ENCODE peak calls at places on chromosome 14, in nine cellular contexts. Q is esophagus squamous epithelium, R is tibial artery, A is cardiac fibroblast, Z is lung, P is B cell, L is dorsolateral prefrontal cortex, S is progenitor cell of endocrine pancreas, T is heart right ventricle. M is an unnamed sample.

GRCh38 chr14:50831704-50832130 is 755 bp upstream of the NIN start:
- DNase-seq in Q (no peak), R (no peak), A (no peak), Z (no peak), P (no peak), L (no peak), S (no peak), T (peak), M (no peak)

GRCh38 chr14:54797556-54797955 is 105.1 kb downstream of the GCH1 start:
- DNase-seq in Q (no peak), R (no peak), A (no peak), Z (no peak), P (no peak), L (no peak), S (no peak), T (no peak), M (no peak)

GRCh38 chr14:96260341-96260821 is 4.4 kb downstream of the BDKRB1 start:
- DNase-seq in Q (no peak), R (no peak), A (peak), Z (no peak), P (no peak), L (no peak), S (no peak), T (no peak), M (no peak)

GRCh38 chr14:58912799-58913432 is 275.2 kb downstream of the DACT1 start:
- DNase-seq in Q (no peak), R (no peak), A (no peak), Z (no peak), P (no peak), L (no peak), S (no peak), T (no peak), M (no peak)

GRCh38 chr14:68733086-68733621 is 59.7 kb downstream of the ZFP36L1 start:
- DNase-seq in Q (no peak), R (peak), A (peak), Z (peak), P (peak), L (no peak), S (no peak), T (no peak), M (no peak)

GRCh38 chr14:55077691-55078151 is 26.3 kb downstream of the MAPK1IP1L start:
- DNase-seq in Q (no peak), R (no peak), A (peak), Z (peak), P (no peak), L (no peak), S (peak), T (no peak), M (no peak)

GRCh38 chr14:43041207-43041606 is 1434.5 kb downstream of the LRFN5 start:
- DNase-seq in Q (no peak), R (no peak), A (no peak), Z (no peak), P (no peak), L (no peak), S (no peak), T (no peak), M (no peak)

GRCh38 chr14:105817971-105818711 is 291.8 kb downstream of the TMEM121 start:
- DNase-seq in Q (no peak), R (no peak), A (no peak), Z (no peak), P (peak), L (no peak), S (no peak), T (no peak), M (no peak)

GRCh38 chr14:64234877-64235651 is 59.1 kb downstream of the ESR2 start:
- DNase-seq in Q (no peak), R (no peak), A (peak), Z (no peak), P (peak), L (no peak), S (no peak), T (no peak), M (no peak)

GRCh38 chr14:90483551-90483950 is 86.7 kb downstream of the CALM1 start:
- DNase-seq in Q (no peak), R (no peak), A (no peak), Z (no peak), P (no peak), L (no peak), S (no peak), T (peak), M (no peak)

GRCh38 chr14:51293149-51293925 is 53.3 kb downstream of the TMX1 start:
- DNase-seq in Q (no peak), R (peak), A (peak), Z (no peak), P (no peak), L (no peak), S (no peak), T (peak), M (no peak)

GRCh38 chr14:95291859-95292542 is 27.7 kb downstream of the CLMN start:
- DNase-seq in Q (no peak), R (peak), A (peak), Z (no peak), P (no peak), L (peak), S (no peak), T (peak), M (peak)

GRCh38 chr14:23183479-23183878 is at the start of gene SLC7A8:
- DNase-seq in Q (no peak), R (peak), A (no peak), Z (peak), P (no peak), L (peak), S (peak), T (peak), M (no peak)

GRCh38 chr14:36723551-36723950 is 61.9 kb downstream of the PAX9 start:
- DNase-seq in Q (no peak), R (no peak), A (no peak), Z (no peak), P (no peak), L (no peak), S (no peak), T (no peak), M (no peak)

GRCh38 chr14:101010293-101010692 is 106.8 kb upstream of the RTL1 start:
- DNase-seq in Q (no peak), R (no peak), A (no peak), Z (no peak), P (peak), L (peak), S (no peak), T (no peak), M (no peak)

GRCh38 chr14:60651936-60652673 is 2.8 kb upstream of the SIX1 start:
- DNase-seq in Q (no peak), R (no peak), A (peak), Z (no peak), P (no peak), L (no peak), S (no peak), T (no peak), M (no peak)

GRCh38 chr14:51612449-51612848 is 39.3 kb upstream of the FRMD6 start:
- DNase-seq in Q (no peak), R (no peak), A (no peak), Z (no peak), P (no peak), L (no peak), S (no peak), T (no peak), M (no peak)

GRCh38 chr14:43900173-43900655 is 606.9 kb downstream of the FSCB start:
- DNase-seq in Q (no peak), R (no peak), A (no peak), Z (no peak), P (no peak), L (no peak), S (no peak), T (no peak), M (peak)

GRCh38 chr14:59187802-59188460 is 536 bp upstream of the DAAM1 start:
- DNase-seq in Q (no peak), R (peak), A (peak), Z (no peak), P (peak), L (peak), S (no peak), T (peak), M (no peak)

GRCh38 chr14:105783707-105784106 is 257.3 kb downstream of the TMEM121 start:
- DNase-seq in Q (no peak), R (no peak), A (no peak), Z (peak), P (no peak), L (no peak), S (no peak), T (no peak), M (no peak)

GRCh38 chr14:68791078-68791983 is 1.5 kb downstream of the ZFP36L1 start:
- DNase-seq in Q (no peak), R (no peak), A (peak), Z (no peak), P (no peak), L (no peak), S (no peak), T (no peak), M (no peak)

GRCh38 chr14:64388533-64389243 is 535 bp downstream of the MTHFD1 start:
- DNase-seq in Q (no peak), R (peak), A (peak), Z (no peak), P (peak), L (peak), S (peak), T (no peak), M (no peak)

GRCh38 chr14:97177635-97178034 is 380.5 kb downstream of the VRK1 start:
- DNase-seq in Q (no peak), R (no peak), A (no peak), Z (no peak), P (peak), L (no peak), S (no peak), T (no peak), M (no peak)

GRCh38 chr14:65164068-65164824 is 61.9 kb upstream of the MAX start:
- DNase-seq in Q (no peak), R (no peak), A (peak), Z (no peak), P (peak), L (no peak), S (no peak), T (peak), M (no peak)

GRCh38 chr14:64952598-64953309 is 10.2 kb upstream of the GPX2 start:
- DNase-seq in Q (no peak), R (no peak), A (no peak), Z (no peak), P (no peak), L (no peak), S (no peak), T (no peak), M (no peak)

GRCh38 chr14:29444216-29444615 is 483.4 kb downstream of the PRKD1 start:
- DNase-seq in Q (no peak), R (no peak), A (no peak), Z (no peak), P (no peak), L (no peak), S (no peak), T (no peak), M (no peak)

DNA sequence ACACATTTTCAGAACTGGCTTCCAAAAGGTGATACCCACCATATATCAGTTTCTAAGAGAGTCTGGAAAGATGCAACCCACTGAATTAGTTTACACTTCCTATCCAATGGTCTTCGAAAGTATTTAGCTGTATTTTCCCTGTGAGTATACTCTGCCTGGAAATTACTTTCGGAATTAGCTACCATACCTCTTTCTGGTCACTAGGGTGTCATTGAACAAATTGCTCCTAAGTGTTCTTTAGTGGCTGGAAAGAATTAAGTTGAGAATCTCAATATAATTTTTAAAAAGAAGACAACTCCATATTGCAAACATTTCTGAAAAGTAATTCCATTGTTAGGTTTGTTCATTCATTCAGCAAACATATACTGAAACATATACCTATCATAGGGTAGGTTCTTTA is 283.1 kb upstream of the SSTR1 start:
- DNase-seq in Q (no peak), R (no peak), A (no peak), Z (no peak), P (no peak), L (no peak), S (no peak), T (no peak), M (no peak)
- TF ChIP-seq CTCF in Q (no peak), R (no peak), A (no peak), Z (no peak), P (no peak), L (no peak), S (no peak), T (no peak), M (no peak)

GRCh38 chr14:89386214-89386886 is 30.7 kb downstream of the FOXN3 start:
- DNase-seq in Q (no peak), R (no peak), A (peak), Z (no peak), P (peak), L (no peak), S (no peak), T (no peak), M (no peak)

GRCh38 chr14:89391556-89391955 is 25.5 kb downstream of the FOXN3 start:
- DNase-seq in Q (no peak), R (no peak), A (no peak), Z (no peak), P (no peak), L (no peak), S (no peak), T (no peak), M (no peak)

GRCh38 chr14:89391123-89391522 is 25.9 kb downstream of the FOXN3 start:
- DNase-seq in Q (no peak), R (no peak), A (no peak), Z (no peak), P (no peak), L (no peak), S (no peak), T (no peak), M (no peak)

GRCh38 chr14:89387922-89388685 is 28.9 kb downstream of the FOXN3 start:
- DNase-seq in Q (no peak), R (no peak), A (no peak), Z (no peak), P (no peak), L (no peak), S (no peak), T (no peak), M (no peak)

GRCh38 chr14:89388853-89389252 is 28.2 kb downstream of the FOXN3 start:
- DNase-seq in Q (no peak), R (no peak), A (peak), Z (no peak), P (no peak), L (no peak), S (no peak), T (no peak), M (no peak)
- TF ChIP-seq CTCF in Q (no peak), R (no peak), A (peak), Z (no peak), P (no peak), L (no peak), S (no peak), T (no peak), M (no peak)

GRCh38 chr14:24632336-24632735 is 1.7 kb downstream of the GZMB start:
- DNase-seq in Q (no peak), R (no peak), A (no peak), Z (no peak), P (no peak), L (no peak), S (no peak), T (no peak), M (no peak)
- TF ChIP-seq CTCF in Q (no peak), R (no peak), A (no peak), Z (no peak), P (no peak), L (no peak), S (no peak), T (no peak), M (no peak)

GRCh38 chr14:75450381-75451276 is 22.8 kb downstream of the JDP2 start:
- DNase-seq in Q (no peak), R (no peak), A (no peak), Z (peak), P (no peak), L (no peak), S (no peak), T (peak), M (peak)
- TF ChIP-seq CTCF in Q (no peak), R (no peak), A (no peak), Z (no peak), P (no peak), L (no peak), S (no peak), T (no peak), M (no peak)

GRCh38 chr14:33163109-33163508 is 224.4 kb downstream of the NPAS3 start:
- DNase-seq in Q (no peak), R (no peak), A (no peak), Z (no peak), P (no peak), L (no peak), S (no peak), T (no peak), M (no peak)
- TF ChIP-seq CTCF in Q (no peak), R (no peak), A (no peak), Z (no peak), P (no peak), L (no peak), S (no peak), T (no peak), M (no peak)

GRCh38 chr14:104331871-104332605 is 193.7 kb downstream of the KIF26A start:
- DNase-seq in Q (no peak), R (no peak), A (no peak), Z (no peak), P (peak), L (no peak), S (no peak), T (no peak), M (no peak)
- TF ChIP-seq CTCF in Q (no peak), R (no peak), A (no peak), Z (no peak), P (no peak), L (no peak), S (no peak), T (no peak), M (peak)

GRCh38 chr14:74610866-74611671 is 968 bp downstream of the LTBP2 start:
- DNase-seq in Q (no peak), R (peak), A (peak), Z (no peak), P (no peak), L (no peak), S (no peak), T (no peak), M (no peak)

GRCh38 chr14:74610199-74610865 is 1.7 kb downstream of the LTBP2 start:
- DNase-seq in Q (no peak), R (no peak), A (no peak), Z (no peak), P (no peak), L (no peak), S (no peak), T (no peak), M (no peak)

GRCh38 chr14:74611672-74612345 is at the start of gene LTBP2:
- DNase-seq in Q (no peak), R (no peak), A (peak), Z (no peak), P (no peak), L (no peak), S (peak), T (no peak), M (no peak)

GRCh38 chr14:74613211-74613914 is 1.3 kb upstream of the LTBP2 start:
- DNase-seq in Q (no peak), R (no peak), A (no peak), Z (no peak), P (no peak), L (no peak), S (no peak), T (no peak), M (no peak)

GRCh38 chr14:74612346-74613021 is 447 bp upstream of the LTBP2 start:
- DNase-seq in Q (no peak), R (peak), A (peak), Z (peak), P (peak), L (peak), S (peak), T (peak), M (no peak)
- TF ChIP-seq CTCF in Q (peak), R (peak), A (peak), Z (peak), P (peak), L (peak), S (peak), T (peak), M (peak)

M was measured in LNCaP clone FGC.